ENCODE peak calls at places on chromosome 11, in eight cellular contexts. Q is tibial nerve, V is K562, N is ovary, P is H1, S is sigmoid colon, H is transverse colon, G is suprapubic skin. Y is an unnamed sample. For H3K27me3, the result is how much of the 10 kb centered on the place peaks cover.

GRCh38 chr11:968822-969221 is 43.2 kb downstream of the AP2A2 start:
- DNase-seq in G (no peak), V (no peak), N (no peak), Q (no peak), S (no peak), H (no peak), P (no peak), Y (no peak)

GRCh38 chr11:117180661-117181585 is 2.4 kb downstream of the SIDT2 start:
- DNase-seq in P (peak), V (peak), H (peak), S (peak), Q (peak), G (peak), N (peak), Y (peak)

GRCh38 chr11:35190804-35191348 is 51.9 kb downstream of the CD44 start:
- DNase-seq in H (no peak), V (no peak), S (no peak), N (peak), Q (no peak), G (no peak), P (no peak), Y (peak)

GRCh38 chr11:128367573-128367972 is 219.8 kb downstream of the ETS1 start:
- DNase-seq in S (no peak), H (no peak), V (no peak), Q (no peak), N (no peak), P (no peak), G (no peak), Y (no peak)

GRCh38 chr11:117930668-117931330 is 1.6 kb upstream of the TMPRSS13 start:
- DNase-seq in P (no peak), H (no peak), Q (no peak), S (no peak), G (peak), N (no peak), V (no peak), Y (no peak)

GRCh38 chr11:93389737-93390136 is 59.2 kb downstream of the DEUP1 start:
- DNase-seq in N (no peak), G (no peak), P (no peak), V (no peak), Q (no peak), H (no peak), S (no peak), Y (no peak)

GRCh38 chr11:46827995-46828394 is 18.1 kb downstream of the CKAP5 start:
- DNase-seq in H (no peak), Q (no peak), N (no peak), S (no peak), G (no peak), P (no peak), V (no peak), Y (no peak)

GRCh38 chr11:85725510-85726258 is 39.7 kb upstream of the CCDC89 start:
- DNase-seq in G (no peak), H (no peak), P (no peak), N (no peak), Q (no peak), V (no peak), S (no peak), Y (no peak)

GRCh38 chr11:86746509-86746908 is 53.8 kb upstream of the PRSS23 start:
- DNase-seq in V (no peak), S (no peak), P (no peak), Q (no peak), H (no peak), G (no peak), N (no peak), Y (no peak)

GRCh38 chr11:1756024-1756561 is 5.7 kb upstream of the IFITM10 start:
- DNase-seq in P (no peak), Q (no peak), N (no peak), H (no peak), G (no peak), V (no peak), S (no peak), Y (peak)

GRCh38 chr11:18705651-18706281 is 7.2 kb downstream of the TMEM86A start:
- DNase-seq in N (peak), Q (no peak), H (peak), P (no peak), V (no peak), G (peak), S (peak), Y (peak)

GRCh38 chr11:70839851-70840250 is 412.5 kb downstream of the SHANK2 start:
- DNase-seq in G (no peak), S (no peak), N (no peak), H (no peak), Q (no peak), P (no peak), V (no peak), Y (no peak)
- TF ChIP-seq EP300 in G (no peak), S (no peak), N (no peak), H (no peak), Q (no peak), P (no peak), V (no peak), Y (no peak)

GRCh38 chr11:41984023-41984422 is 524.6 kb upstream of the LRRC4C start:
- DNase-seq in S (no peak), N (no peak), P (no peak), Q (no peak), V (no peak), H (no peak), G (no peak), Y (no peak)
- H3K27me3 ChIP-seq in S (under half), N (under half), P (under half), Q (under half), V (under half), H (under half), G (under half), Y (under half)

DNA sequence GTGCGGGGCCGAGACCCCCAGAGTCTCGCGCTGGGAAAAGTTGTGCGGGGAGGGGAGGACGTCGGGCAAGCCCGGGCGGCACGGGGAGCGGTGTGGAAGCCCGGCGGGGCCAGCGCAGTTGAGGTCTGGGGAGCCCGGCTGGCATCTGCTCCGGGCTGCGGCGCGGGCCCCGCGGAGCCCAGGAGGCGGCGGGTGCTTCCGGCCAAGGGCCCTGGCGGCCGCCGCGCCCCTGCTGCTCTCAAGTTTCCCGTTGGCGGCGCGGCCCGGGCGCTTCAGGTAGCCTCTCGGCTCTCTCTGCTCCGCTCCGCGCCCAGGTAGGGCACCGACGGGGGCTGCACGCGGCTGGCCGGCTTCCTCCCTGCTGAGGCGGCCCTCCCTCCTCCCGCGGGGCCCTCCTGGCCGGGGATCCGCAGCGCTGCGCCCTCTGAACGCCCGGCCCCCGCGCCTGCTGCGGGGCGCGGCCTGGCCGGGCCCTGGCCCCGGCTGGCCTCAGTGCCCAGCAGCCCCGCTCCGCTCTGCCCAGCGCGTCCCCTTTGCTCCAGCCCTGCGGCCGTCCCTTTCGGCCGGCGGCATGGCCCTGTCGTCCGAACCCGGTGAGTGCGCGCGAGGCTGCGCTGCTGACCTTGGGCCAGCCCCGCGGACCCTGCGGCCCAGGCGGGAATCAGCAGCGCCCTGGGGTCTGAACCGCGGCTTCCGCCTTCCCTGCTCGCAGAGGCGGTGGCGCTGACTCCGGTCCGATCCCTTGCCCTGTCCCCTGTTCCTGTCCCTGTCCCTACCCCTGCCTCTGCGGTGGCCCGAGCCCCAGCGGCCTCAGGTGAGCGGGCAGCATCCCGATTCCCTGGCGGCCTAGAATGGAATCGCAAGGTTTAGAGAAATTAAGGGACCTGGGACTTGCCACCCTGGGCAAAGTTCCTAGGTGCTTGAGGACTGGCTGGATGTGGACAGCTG is 4.3 kb upstream of the AMPD3 start:
- DNase-seq in H (peak), Q (no peak), S (no peak), G (no peak), V (no peak), N (peak), P (peak), Y (peak)
- TF ChIP-seq POLR2A in H (peak), Q (no peak), S (no peak), G (no peak), V (no peak), N (no peak), P (no peak), Y (no peak)

DNA sequence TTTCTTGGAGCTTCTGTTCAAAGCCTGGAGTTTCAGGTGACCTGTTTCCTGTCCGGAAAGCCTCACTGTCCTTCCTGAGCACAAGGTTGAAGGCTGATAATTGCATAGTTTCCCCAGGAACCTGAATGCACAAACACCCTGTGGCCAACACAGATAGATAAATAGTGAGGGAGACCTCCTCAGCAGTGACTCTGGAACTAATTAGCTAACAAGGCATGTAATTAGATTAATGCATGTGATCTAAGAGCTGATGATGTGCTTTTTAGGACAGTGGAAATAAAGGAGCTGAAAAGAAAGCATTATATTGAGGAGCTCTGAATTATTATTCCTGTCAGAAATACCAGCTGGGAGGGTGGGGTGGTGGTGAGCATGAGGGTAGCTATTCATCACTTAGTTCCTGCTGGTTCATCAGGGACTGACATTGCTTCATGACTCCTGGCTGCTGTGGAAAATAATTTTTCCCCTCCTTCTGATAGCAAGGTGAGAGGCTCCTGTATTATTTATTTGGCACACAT is 101.1 kb downstream of the NELL1 start:
- DNase-seq in P (no peak), S (no peak), Q (no peak), N (no peak), H (no peak), G (no peak), V (no peak), Y (no peak)
- TF ChIP-seq EP300 in P (no peak), S (no peak), Q (no peak), N (no peak), H (no peak), G (no peak), V (no peak), Y (no peak)

GRCh38 chr11:102576350-102576749 is 45.8 kb upstream of the MMP7 start:
- DNase-seq in N (no peak), P (no peak), G (no peak), V (no peak), S (no peak), Q (no peak), H (no peak), Y (no peak)
- H3K27me3 ChIP-seq in N (under half), P (under half), G (under half), V (under half), S (under half), Q (under half), H (under half), Y (under half)

GRCh38 chr11:2885017-2885675 is 429 bp downstream of the CDKN1C start:
- DNase-seq in Q (no peak), V (peak), H (peak), S (peak), P (no peak), N (peak), G (peak), Y (peak)

GRCh38 chr11:2883717-2884423 is 1.7 kb downstream of the CDKN1C start:
- DNase-seq in H (no peak), G (no peak), N (peak), P (no peak), V (peak), S (no peak), Q (no peak), Y (no peak)

GRCh38 chr11:2885676-2886081 is at the start of gene CDKN1C:
- DNase-seq in Q (peak), S (peak), P (peak), G (peak), H (peak), V (peak), N (peak), Y (peak)

GRCh38 chr11:2882681-2883110 is 2.9 kb downstream of the CDKN1C start:
- DNase-seq in H (no peak), N (no peak), G (no peak), S (no peak), Q (no peak), P (no peak), V (no peak), Y (no peak)

GRCh38 chr11:2884424-2884815 is 1.2 kb downstream of the CDKN1C start:
- DNase-seq in S (peak), G (peak), N (peak), V (peak), H (peak), P (no peak), Q (no peak), Y (peak)
- TF ChIP-seq POLR2A in S (no peak), G (no peak), N (no peak), V (no peak), H (no peak), P (no peak), Q (no peak), Y (no peak)

DNA sequence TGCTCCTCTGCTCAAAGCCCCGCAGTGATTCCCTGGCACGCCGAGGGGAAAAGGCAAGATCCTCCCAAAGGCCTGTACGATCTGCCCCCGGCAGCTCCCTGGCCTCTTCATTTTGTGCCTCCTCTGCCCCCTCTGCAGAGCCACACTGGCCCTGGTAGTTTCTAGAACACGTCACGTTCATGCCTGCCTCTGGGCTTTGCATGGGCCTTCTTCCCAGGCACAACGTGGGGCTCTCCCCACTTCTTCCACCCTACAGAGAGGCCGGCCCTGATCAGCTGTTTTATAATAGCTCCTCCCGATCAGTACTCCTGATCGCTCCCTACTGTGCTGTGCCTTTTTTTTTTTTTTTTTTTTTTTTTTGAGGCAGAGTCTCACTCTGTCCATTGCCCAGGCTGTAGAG is 78.4 kb downstream of the PTPRJ start:
- DNase-seq in N (no peak), S (no peak), G (no peak), Q (no peak), P (no peak), H (no peak), V (no peak), Y (no peak)
- TF ChIP-seq EP300 in N (no peak), S (no peak), G (no peak), Q (no peak), P (no peak), H (no peak), V (no peak), Y (no peak)

Y was measured in upper lobe of left lung.